ENCODE peak calls at places on chromosome 3, in five cellular contexts. G, W, U, M and X are unnamed samples.

GRCh38 chr3:88203537-88204143 is 53.9 kb downstream of the C3orf38 start:
- DNase-seq in G (peak; percentile 40), W (peak; percentile 63), U (peak; percentile 78), M (peak; percentile 54), X (peak; percentile 61)

GRCh38 chr3:188051801-188052228 is 102.1 kb upstream of the LPP start:
- DNase-seq in G (no peak), W (no peak), U (peak; percentile 79), M (no peak), X (peak; percentile 32)

GRCh38 chr3:57060089-57060829 is at the start of gene SPATA12:
- DNase-seq in G (peak; percentile 91), W (peak; percentile 2), U (peak; percentile 88), M (no peak), X (peak; percentile 98)

GRCh38 chr3:191473766-191474198 is 12.8 kb downstream of the PYDC2 start:
- DNase-seq in G (no peak), W (no peak), U (no peak), M (no peak), X (no peak)

GRCh38 chr3:188037116-188037718 is 116.7 kb upstream of the LPP start:
- DNase-seq in G (peak; percentile 83), W (peak; percentile 14), U (peak; percentile 36), M (no peak), X (peak; percentile 62)

GRCh38 chr3:13347390-13347966 is 72.6 kb downstream of the NUP210 start:
- DNase-seq in G (no peak), W (peak; percentile 48), U (no peak), M (no peak), X (no peak)

GRCh38 chr3:27721717-27722564 is at the start of gene EOMES:
- DNase-seq in G (peak; percentile 30), W (peak; percentile 32), U (no peak), M (peak; percentile 79), X (peak; percentile 61)

GRCh38 chr3:13550791-13551360 is 2.0 kb downstream of the FBLN2 start:
- DNase-seq in G (no peak), W (no peak), U (no peak), M (no peak), X (no peak)

GRCh38 chr3:140896997-140897396 is 44.6 kb upstream of the SLC25A36 start:
- DNase-seq in G (no peak), W (no peak), U (no peak), M (no peak), X (no peak)

GRCh38 chr3:189530822-189531221 is 100.4 kb upstream of the TP63 start:
- DNase-seq in G (no peak), W (no peak), U (no peak), M (no peak), X (peak; percentile 67)

GRCh38 chr3:13015286-13016082 is 57.7 kb downstream of the IQSEC1 start:
- DNase-seq in G (no peak), W (peak; percentile 18), U (no peak), M (no peak), X (no peak)

GRCh38 chr3:21920431-21920830 is 169.4 kb upstream of the ZNF385D start:
- DNase-seq in G (no peak), W (no peak), U (no peak), M (no peak), X (peak; percentile 39)

GRCh38 chr3:114455432-114455831 is 161.6 kb downstream of the TIGIT start:
- DNase-seq in G (no peak), W (no peak), U (no peak), M (no peak), X (no peak)

GRCh38 chr3:48848816-48849515 is 1.3 kb upstream of the PRKAR2A start:
- DNase-seq in G (no peak), W (no peak), U (no peak), M (no peak), X (no peak)

GRCh38 chr3:24853685-24854341 is 359.2 kb upstream of the THRB start:
- DNase-seq in G (no peak), W (no peak), U (no peak), M (no peak), X (no peak)

GRCh38 chr3:39937874-39938273 is 128.5 kb downstream of the MYRIP start:
- DNase-seq in G (no peak), W (no peak), U (no peak), M (no peak), X (no peak)

GRCh38 chr3:93843981-93844380 is 129.7 kb downstream of the PROS1 start:
- DNase-seq in G (no peak), W (no peak), U (no peak), M (no peak), X (peak; percentile 97)